ENCODE peak calls at places on chromosome 16, in five cellular contexts. X is lung microvascular endothelial cell, V is ureter, I is skeletal muscle cell, Z is mucosa of gallbladder. D is an unnamed sample.

GRCh38 chr16:87216824-87217205 is 100.4 kb downstream of the C16orf95 start:
- DNase-seq in X (no peak), V (no peak), I (no peak), Z (no peak), D (no peak)

GRCh38 chr16:66081967-66082366 is 284.5 kb upstream of the CDH5 start:
- DNase-seq in X (no peak), V (no peak), I (peak), Z (no peak), D (peak)

GRCh38 chr16:28873543-28874201 is 4.6 kb upstream of the ATP2A1 start:
- DNase-seq in X (peak), V (no peak), I (no peak), Z (no peak), D (no peak)

GRCh38 chr16:88415381-88416323 is 32.9 kb downstream of the ZNF469 start:
- DNase-seq in X (no peak), V (no peak), I (no peak), Z (no peak), D (no peak)

GRCh38 chr16:81595676-81596292 is 151.2 kb downstream of the CMIP start:
- DNase-seq in X (peak), V (no peak), I (no peak), Z (no peak), D (no peak)

GRCh38 chr16:85320677-85321385 is 208.6 kb upstream of the CIBAR2 start:
- DNase-seq in X (no peak), V (no peak), I (no peak), Z (no peak), D (no peak)

GRCh38 chr16:87647431-87648185 is 45.3 kb downstream of the JPH3 start:
- DNase-seq in X (no peak), V (no peak), I (no peak), Z (no peak), D (no peak)

GRCh38 chr16:2530629-2531318 is 434 bp downstream of the CEMP1 start:
- DNase-seq in X (no peak), V (peak), I (no peak), Z (no peak), D (no peak)

GRCh38 chr16:87330646-87331045 is 13.5 kb upstream of the C16orf95 start:
- DNase-seq in X (no peak), V (no peak), I (no peak), Z (no peak), D (no peak)

GRCh38 chr16:49434733-49435132 is 61.1 kb downstream of the C16orf78 start:
- DNase-seq in X (no peak), V (no peak), I (no peak), Z (no peak), D (no peak)

GRCh38 chr16:85529489-85530369 is 83.4 kb upstream of the GSE1 start:
- DNase-seq in X (no peak), V (no peak), I (no peak), Z (no peak), D (no peak)

GRCh38 chr16:46900464-46901235 is 16.5 kb downstream of the GPT2 start:
- DNase-seq in X (no peak), V (no peak), I (no peak), Z (no peak), D (no peak)

GRCh38 chr16:85064186-85064585 is 36.6 kb downstream of the KIAA0513 start:
- DNase-seq in X (no peak), V (no peak), I (no peak), Z (no peak), D (no peak)

GRCh38 chr16:24010440-24011089 is 174.8 kb downstream of the PRKCB start:
- DNase-seq in X (peak), V (peak), I (peak), Z (peak), D (peak)

D was measured in RWPE1.